ENCODE peak calls at places on chromosomes 1 and 21, in ten cellular contexts. U is type B pancreatic cell, G is hippocampal formation, I is choroid plexus epithelial cell, N is GM12892, H is AG04449, P is HTR-8/SVneo, B is T-helper 9 cell, Z is activated gamma-delta T cell treated with Interleukin-2 at 50 U/mL for 16 hours, O is caudate nucleus. V is an unnamed sample.

GRCh38 chr1:173415490-173415889 is 61.6 kb upstream of the PRDX6 start:
- DNase-seq in U (no peak), O (no peak), B (no peak), N (no peak), Z (no peak), I (no peak), G (no peak), H (no peak), P (no peak), V (no peak)

GRCh38 chr1:55696181-55696580 is 481.0 kb upstream of the USP24 start:
- DNase-seq in N (no peak), U (no peak), G (no peak), Z (no peak), H (peak; percentile 92), I (peak; percentile 48), O (no peak), P (peak; percentile 33), B (no peak), V (no peak)

GRCh38 chr21:46112731-46113215 is 14.9 kb downstream of the COL6A2 start:
- DNase-seq in I (no peak), N (no peak), H (no peak), Z (peak; percentile 2), G (no peak), O (no peak), P (no peak), U (peak; percentile 63), B (no peak), V (no peak)

GRCh38 chr1:26582836-26583460 is 53.4 kb downstream of the RPS6KA1 start:
- DNase-seq in N (no peak), I (peak; percentile 60), P (no peak), Z (no peak), H (no peak), O (no peak), B (no peak), U (no peak), G (no peak), V (no peak)

GRCh38 chr21:46098303-46099141 is 610 bp downstream of the COL6A2 start:
- DNase-seq in B (no peak), N (peak; percentile 11), G (no peak), I (no peak), Z (no peak), O (no peak), H (no peak), U (no peak), P (no peak), V (no peak)

GRCh38 chr1:81606656-81607055 is 194.1 kb upstream of the ADGRL2 start:
- DNase-seq in I (no peak), Z (no peak), B (no peak), N (no peak), P (no peak), H (no peak), O (no peak), U (no peak), G (no peak), V (no peak)

GRCh38 chr21:34808569-34809204 is 139.9 kb downstream of the CLIC6 start:
- DNase-seq in I (peak; percentile 94), U (no peak), G (no peak), O (no peak), H (peak; percentile 53), Z (no peak), P (no peak), N (no peak), B (no peak), V (no peak)

GRCh38 chr1:107976431-107977215 is 11.6 kb upstream of the VAV3 start:
- DNase-seq in B (no peak), I (no peak), Z (no peak), O (no peak), N (no peak), P (no peak), H (no peak), U (no peak), G (no peak), V (no peak)

GRCh38 chr1:110003747-110004428 is 19.3 kb downstream of the AHCYL1 start:
- DNase-seq in P (peak; percentile 66), N (no peak), U (no peak), I (peak; percentile 99), B (no peak), O (no peak), H (peak; percentile 93), G (no peak), Z (no peak), V (no peak)

GRCh38 chr1:153888518-153888917 is 34.3 kb downstream of the GATAD2B start:
- DNase-seq in U (no peak), Z (no peak), B (no peak), G (no peak), O (no peak), P (no peak), I (peak; percentile 43), N (no peak), H (no peak), V (no peak)

GRCh38 chr1:29655145-29655544 is 418.8 kb downstream of the PTPRU start:
- DNase-seq in B (no peak), H (no peak), G (no peak), P (no peak), Z (no peak), I (no peak), O (no peak), N (no peak), U (no peak), V (no peak)

GRCh38 chr1:160755864-160756616 is 17.0 kb downstream of the SLAMF7 start:
- DNase-seq in H (no peak), I (no peak), Z (peak; percentile 58), G (no peak), N (no peak), O (no peak), U (no peak), P (no peak), B (no peak), V (no peak)

GRCh38 chr1:162144853-162145252 is 75.4 kb downstream of the NOS1AP start:
- DNase-seq in P (no peak), Z (no peak), I (no peak), H (no peak), N (no peak), B (no peak), O (no peak), U (no peak), G (no peak), V (no peak)

V was measured in pons.